ENCODE peak calls at places on chromosomes 3 and 15, in nine cellular contexts. F is fibroblast of pulmonary artery; O is AG04450; I is mucosa of descending colon; W is sigmoid colon; E is nucleus accumbens; U is neural progenitor cell; K is stimulated activated CD8-positive, alpha-beta memory T cell treated with anti-CD3 and anti-CD28 coated beads, Interleukin-15, amount 100 ng/mL, for 24 hours; T is neuronal stem cell. P is an unnamed sample.

GRCh38 chr3:57397175-57398026 is 104.9 kb upstream of the ASB14 start:
- DNase-seq in F (peak), O (no peak), I (peak), W (no peak), E (peak), U (peak), K (peak), T (peak), P (no peak)

GRCh38 chr3:115800489-115801080 is 177.3 kb downstream of the GAP43 start:
- DNase-seq in F (peak), O (no peak), I (no peak), W (no peak), E (no peak), U (no peak), K (no peak), T (no peak), P (no peak)

GRCh38 chr3:188052229-188052965 is 101.6 kb upstream of the LPP start:
- DNase-seq in F (peak), O (no peak), I (peak), W (peak), E (peak), U (peak), K (no peak), T (peak), P (peak)

GRCh38 chr15:25849431-25849921 is 13.7 kb downstream of the ATP10A start:
- DNase-seq in F (peak), O (no peak), I (no peak), W (peak), E (no peak), U (peak), K (no peak), T (no peak), P (no peak)

GRCh38 chr3:98457543-98457942 is 5.5 kb upstream of the OR5K1 start:
- DNase-seq in F (no peak), O (no peak), I (no peak), W (no peak), E (no peak), U (no peak), K (no peak), T (no peak), P (no peak)

GRCh38 chr15:65330934-65331645 is 26.6 kb downstream of the RNU5B-1 start:
- DNase-seq in F (no peak), O (no peak), I (no peak), W (no peak), E (no peak), U (peak), K (no peak), T (no peak), P (no peak)

GRCh38 chr3:165162883-165163282 is 33.3 kb downstream of the SLITRK3 start:
- DNase-seq in F (no peak), O (no peak), I (no peak), W (no peak), E (no peak), U (no peak), K (no peak), T (no peak), P (no peak)

GRCh38 chr15:35737521-35737920 is 191.6 kb upstream of the DPH6 start:
- DNase-seq in F (peak), O (no peak), I (no peak), W (no peak), E (no peak), U (no peak), K (no peak), T (no peak), P (no peak)

GRCh38 chr3:107578091-107578490 is 55.3 kb downstream of the BBX start:
- DNase-seq in F (peak), O (no peak), I (no peak), W (no peak), E (no peak), U (no peak), K (no peak), T (no peak), P (no peak)

GRCh38 chr3:107543666-107544065 is 20.9 kb downstream of the BBX start:
- DNase-seq in F (peak), O (no peak), I (peak), W (no peak), E (peak), U (peak), K (no peak), T (no peak), P (no peak)

GRCh38 chr3:185070491-185071335 is 82.1 kb downstream of the C3orf70 start:
- DNase-seq in F (peak), O (no peak), I (peak), W (no peak), E (no peak), U (peak), K (no peak), T (peak), P (no peak)

GRCh38 chr3:32004111-32004790 is 22.7 kb downstream of the ZNF860 start:
- DNase-seq in F (no peak), O (no peak), I (no peak), W (no peak), E (no peak), U (no peak), K (no peak), T (no peak), P (no peak)

GRCh38 chr3:69142090-69142489 is 19.7 kb upstream of the LMOD3 start:
- DNase-seq in F (peak), O (peak), I (no peak), W (no peak), E (no peak), U (no peak), K (no peak), T (no peak), P (no peak)

GRCh38 chr3:155138677-155139076 is 58.6 kb downstream of the MME start:
- DNase-seq in F (no peak), O (no peak), I (no peak), W (no peak), E (no peak), U (no peak), K (no peak), T (no peak), P (no peak)

GRCh38 chr3:59212128-59212764 is 162.4 kb upstream of the CFAP20DC start:
- DNase-seq in F (peak), O (peak), I (peak), W (no peak), E (no peak), U (peak), K (no peak), T (peak), P (peak)

GRCh38 chr15:77104155-77104554 is 33.2 kb upstream of the TSPAN3 start:
- DNase-seq in F (peak), O (no peak), I (no peak), W (no peak), E (no peak), U (no peak), K (no peak), T (no peak), P (no peak)

GRCh38 chr15:37837276-37837675 is 97.2 kb upstream of the TMCO5A start:
- DNase-seq in F (peak), O (no peak), I (no peak), W (no peak), E (no peak), U (no peak), K (no peak), T (no peak), P (peak)

GRCh38 chr3:172378439-172378838 is 69.8 kb downstream of the GHSR start:
- DNase-seq in F (no peak), O (no peak), I (no peak), W (no peak), E (no peak), U (no peak), K (no peak), T (no peak), P (no peak)

GRCh38 chr3:149830902-149831301 is 17.9 kb downstream of the RNF13 start:
- DNase-seq in F (no peak), O (no peak), I (no peak), W (no peak), E (no peak), U (no peak), K (no peak), T (no peak), P (no peak)

P was measured in NCI-H345.